ENCODE peak calls at places on chromosomes 12 and 14, in four cellular contexts. Z is SK-N-DZ, B is psoas muscle, D is HEK293T. M is an unnamed sample.

GRCh38 chr12:92625639-92626310 is 77.0 kb upstream of the PLEKHG7 start:
- DNase-seq in Z (no peak), B (no peak), D (no peak), M (no peak)

GRCh38 chr14:69716483-69717187 is 50.3 kb upstream of the SRSF5 start:
- DNase-seq in Z (no peak), B (no peak), D (no peak), M (no peak)

GRCh38 chr12:122641976-122642375 is 61.2 kb downstream of the HCAR2 start:
- DNase-seq in Z (no peak), B (no peak), D (no peak), M (no peak)

GRCh38 chr12:83758889-83759631 is 1072.4 kb downstream of the TMTC2 start:
- DNase-seq in Z (no peak), B (no peak), D (no peak), M (no peak)

GRCh38 chr12:112788205-112788604 is 3.3 kb upstream of the RPH3A start:
- DNase-seq in Z (no peak), B (no peak), D (no peak), M (no peak)

GRCh38 chr14:54483073-54483745 is 5.6 kb downstream of the GMFB start:
- DNase-seq in Z (no peak), B (no peak), D (no peak), M (no peak)

GRCh38 chr12:2391740-2392341 is 339.1 kb downstream of the CACNA1C start:
- DNase-seq in Z (no peak), B (no peak), D (no peak), M (no peak)

GRCh38 chr12:109735051-109735521 is 21.5 kb downstream of the FAM222A start:
- DNase-seq in Z (no peak), B (peak), D (no peak), M (peak)

GRCh38 chr14:91245029-91245428 is 525 bp upstream of the GPR68 start:
- DNase-seq in Z (no peak), B (no peak), D (no peak), M (no peak)

GRCh38 chr14:25396128-25396527 is 346.2 kb upstream of the STXBP6 start:
- DNase-seq in Z (no peak), B (no peak), D (no peak), M (no peak)

GRCh38 chr14:35406811-35407630 is 2.5 kb upstream of the NFKBIA start:
- DNase-seq in Z (peak), B (no peak), D (peak), M (no peak)

GRCh38 chr14:31090872-31091764 is 64.9 kb upstream of the STRN3 start:
- DNase-seq in Z (no peak), B (no peak), D (no peak), M (no peak)

GRCh38 chr12:118193958-118194357 is 58.0 kb downstream of the PEBP1 start:
- DNase-seq in Z (no peak), B (no peak), D (no peak), M (no peak)

GRCh38 chr12:124188561-124189405 is 106.1 kb upstream of the RFLNA start:
- DNase-seq in Z (no peak), B (no peak), D (no peak), M (no peak)

GRCh38 chr12:57515934-57516541 is 4.3 kb downstream of the DDIT3 start:
- DNase-seq in Z (no peak), B (no peak), D (no peak), M (no peak)

GRCh38 chr12:108566452-108566851 is 4.1 kb downstream of the ISCU start:
- DNase-seq in Z (no peak), B (no peak), D (no peak), M (no peak)

GRCh38 chr14:95500772-95501401 is 15.6 kb downstream of the SYNE3 start:
- DNase-seq in Z (no peak), B (peak), D (no peak), M (peak)

GRCh38 chr14:69789118-69789640 is 7.9 kb downstream of the SLC10A1 start:
- DNase-seq in Z (no peak), B (no peak), D (no peak), M (no peak)

GRCh38 chr12:9647825-9648700 is 21.4 kb upstream of the CLEC2D start:
- DNase-seq in Z (peak), B (peak), D (peak), M (peak)

GRCh38 chr12:1041478-1041877 is 50.5 kb downstream of the ERC1 start:
- DNase-seq in Z (no peak), B (no peak), D (no peak), M (no peak)

GRCh38 chr12:55724226-55724939 is 4.2 kb downstream of the RDH5 start:
- DNase-seq in Z (peak), B (peak), D (peak), M (peak)